ENCODE peak calls at places on chromosomes 12 and 14, in four cellular contexts. One of them, this sample, is unnamed.
A peak's percentile ranks its signal among the peaks of the same experiment; 100 is the strongest.

GRCh38 chr12:2944401-2945047 is 14.7 kb upstream of the TEAD4 start:
- DNase-seq in body of pancreas: peak; percentile 79
- DNase-seq in IMR-90: peak; percentile 19
- DNase-seq in adrenal gland: peak; percentile 48
- DNase-seq in this sample: no peak

GRCh38 chr14:60348211-60348610 is 99.2 kb downstream of the PPM1A start:
- DNase-seq in body of pancreas: no peak
- DNase-seq in IMR-90: no peak
- DNase-seq in adrenal gland: no peak
- DNase-seq in this sample: no peak

GRCh38 chr14:21557084-21557901 is 22.6 kb downstream of the OR10G3 start:
- DNase-seq in body of pancreas: peak; percentile 83
- DNase-seq in IMR-90: peak; percentile 85
- DNase-seq in adrenal gland: peak; percentile 75
- DNase-seq in this sample: peak; percentile 90

GRCh38 chr14:67650694-67651093 is 23.7 kb downstream of the VTI1B start:
- DNase-seq in body of pancreas: no peak
- DNase-seq in IMR-90: peak; percentile 65
- DNase-seq in adrenal gland: no peak
- DNase-seq in this sample: no peak

GRCh38 chr14:99754141-99755067 is 38.8 kb upstream of the EML1 start:
- DNase-seq in body of pancreas: no peak
- DNase-seq in IMR-90: no peak
- DNase-seq in adrenal gland: peak; percentile 80
- DNase-seq in this sample: no peak

GRCh38 chr12:121799842-121800693 is 3.7 kb upstream of the SETD1B start:
- DNase-seq in body of pancreas: peak; percentile 88
- DNase-seq in IMR-90: peak; percentile 84
- DNase-seq in adrenal gland: peak; percentile 94
- DNase-seq in this sample: peak; percentile 91

GRCh38 chr14:60753264-60754126 is 18.9 kb downstream of the MNAT1 start:
- DNase-seq in body of pancreas: no peak
- DNase-seq in IMR-90: peak; percentile 40
- DNase-seq in adrenal gland: no peak
- DNase-seq in this sample: no peak

GRCh38 chr12:48927261-48927660 is 2.0 kb upstream of the FKBP11 start:
- DNase-seq in body of pancreas: no peak
- DNase-seq in IMR-90: peak; percentile 96
- DNase-seq in adrenal gland: no peak
- DNase-seq in this sample: no peak

GRCh38 chr12:89064780-89065179 is 287.5 kb downstream of the DUSP6 start:
- DNase-seq in body of pancreas: no peak
- DNase-seq in IMR-90: peak; percentile 71
- DNase-seq in adrenal gland: no peak
- DNase-seq in this sample: no peak

GRCh38 chr14:101665478-101666078 is 95.9 kb upstream of the PPP2R5C start:
- DNase-seq in body of pancreas: peak; percentile 25
- DNase-seq in IMR-90: peak; percentile 37
- DNase-seq in adrenal gland: no peak
- DNase-seq in this sample: no peak

GRCh38 chr12:69875416-69875815 is 50.4 kb downstream of the MYRFL start:
- DNase-seq in body of pancreas: no peak
- DNase-seq in IMR-90: no peak
- DNase-seq in adrenal gland: no peak
- DNase-seq in this sample: no peak

GRCh38 chr14:76696791-76697190 is 64.5 kb upstream of the VASH1 start:
- DNase-seq in body of pancreas: no peak
- DNase-seq in IMR-90: no peak
- DNase-seq in adrenal gland: no peak
- DNase-seq in this sample: no peak

GRCh38 chr14:104843442-104844305 is 21.4 kb upstream of the CEP170B start:
- DNase-seq in body of pancreas: no peak
- DNase-seq in IMR-90: no peak
- DNase-seq in adrenal gland: no peak
- DNase-seq in this sample: no peak

GRCh38 chr14:50951032-50951431 is 6.7 kb upstream of the PYGL start:
- DNase-seq in body of pancreas: no peak
- DNase-seq in IMR-90: no peak
- DNase-seq in adrenal gland: no peak
- DNase-seq in this sample: no peak

GRCh38 chr14:95185452-95186392 is 28.4 kb upstream of the DICER1 start:
- DNase-seq in body of pancreas: peak; percentile 35
- DNase-seq in IMR-90: peak; percentile 19
- DNase-seq in adrenal gland: peak; percentile 51
- DNase-seq in this sample: peak; percentile 38
- TF ChIP-seq POLR2A in body of pancreas: no peak
- TF ChIP-seq POLR2A in IMR-90: no peak
- TF ChIP-seq POLR2A in adrenal gland: no peak
- TF ChIP-seq POLR2A in this sample: no peak

GRCh38 chr12:92466391-92467305 is 236.1 kb upstream of the PLEKHG7 start:
- DNase-seq in body of pancreas: peak; percentile 20
- DNase-seq in IMR-90: peak; percentile 62
- DNase-seq in adrenal gland: no peak
- DNase-seq in this sample: no peak
- TF ChIP-seq POLR2A in body of pancreas: no peak
- TF ChIP-seq POLR2A in IMR-90: no peak
- TF ChIP-seq POLR2A in adrenal gland: no peak
- TF ChIP-seq POLR2A in this sample: no peak

GRCh38 chr12:14239350-14239934 is 126.0 kb upstream of the ATF7IP start:
- DNase-seq in body of pancreas: no peak
- DNase-seq in IMR-90: no peak
- DNase-seq in adrenal gland: peak; percentile 65
- DNase-seq in this sample: no peak
- TF ChIP-seq POLR2A in body of pancreas: no peak
- TF ChIP-seq POLR2A in IMR-90: no peak
- TF ChIP-seq POLR2A in adrenal gland: no peak
- TF ChIP-seq POLR2A in this sample: no peak

GRCh38 chr14:95493976-95494375 is 22.5 kb downstream of the SYNE3 start:
- DNase-seq in body of pancreas: no peak
- DNase-seq in IMR-90: no peak
- DNase-seq in adrenal gland: no peak
- DNase-seq in this sample: no peak
- TF ChIP-seq POLR2A in body of pancreas: no peak
- TF ChIP-seq POLR2A in IMR-90: no peak
- TF ChIP-seq POLR2A in adrenal gland: no peak
- TF ChIP-seq POLR2A in this sample: no peak

GRCh38 chr14:74650927-74651686 is 39.1 kb upstream of the LTBP2 start:
- DNase-seq in body of pancreas: no peak
- DNase-seq in IMR-90: no peak
- DNase-seq in adrenal gland: no peak
- DNase-seq in this sample: peak; percentile 37

GRCh38 chr14:74654931-74655330 is 42.9 kb upstream of the LTBP2 start:
- DNase-seq in body of pancreas: no peak
- DNase-seq in IMR-90: no peak
- DNase-seq in adrenal gland: no peak
- DNase-seq in this sample: no peak

GRCh38 chr14:74653386-74654138 is 41.5 kb upstream of the LTBP2 start:
- DNase-seq in body of pancreas: no peak
- DNase-seq in IMR-90: no peak
- DNase-seq in adrenal gland: no peak
- DNase-seq in this sample: no peak

GRCh38 chr14:74649673-74650072 is 37.6 kb upstream of the LTBP2 start:
- DNase-seq in body of pancreas: no peak
- DNase-seq in IMR-90: no peak
- DNase-seq in adrenal gland: peak; percentile 21
- DNase-seq in this sample: no peak

DNA sequence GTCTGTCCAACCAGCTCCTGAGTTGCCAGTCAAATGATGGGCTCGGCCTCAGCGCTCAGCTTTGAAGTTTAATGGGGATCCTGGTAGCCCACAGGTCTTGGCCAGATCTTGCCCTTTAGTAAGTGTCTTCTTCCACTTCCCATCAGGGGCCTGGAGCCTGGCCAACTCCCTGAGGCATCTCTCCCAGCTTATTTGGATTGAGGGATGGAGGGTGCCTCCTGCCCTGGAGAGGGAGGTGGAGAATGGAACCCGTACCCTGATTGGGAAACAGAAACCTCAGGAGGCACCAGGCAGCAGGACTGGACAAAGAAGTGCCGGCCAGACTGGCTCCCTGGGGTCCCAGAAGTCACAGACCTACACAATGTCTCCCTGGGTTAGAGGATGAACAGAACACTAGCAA is 40.5 kb upstream of the LTBP2 start:
- DNase-seq in body of pancreas: no peak
- DNase-seq in IMR-90: no peak
- DNase-seq in adrenal gland: peak; percentile 24
- DNase-seq in this sample: peak; percentile 83
- TF ChIP-seq POLR2A in body of pancreas: no peak
- TF ChIP-seq POLR2A in IMR-90: no peak
- TF ChIP-seq POLR2A in adrenal gland: no peak
- TF ChIP-seq POLR2A in this sample: no peak

GRCh38 chr12:126762150-126762549 is 1504.8 kb upstream of the TMEM132C start:
- DNase-seq in body of pancreas: no peak
- DNase-seq in IMR-90: no peak
- DNase-seq in adrenal gland: no peak
- DNase-seq in this sample: no peak
- TF ChIP-seq POLR2A in body of pancreas: no peak
- TF ChIP-seq POLR2A in IMR-90: no peak
- TF ChIP-seq POLR2A in adrenal gland: no peak
- TF ChIP-seq POLR2A in this sample: no peak

GRCh38 chr12:94260717-94261116 is 112.3 kb downstream of the PLXNC1 start:
- DNase-seq in body of pancreas: no peak
- DNase-seq in IMR-90: no peak
- DNase-seq in adrenal gland: no peak
- DNase-seq in this sample: no peak
- TF ChIP-seq POLR2A in body of pancreas: no peak
- TF ChIP-seq POLR2A in IMR-90: no peak
- TF ChIP-seq POLR2A in adrenal gland: no peak
- TF ChIP-seq POLR2A in this sample: no peak